ENCODE peak calls at places on chromosomes 11 and 22, in seven cellular contexts. B is M059J, W is T-cell, G is LoVo, S is neural crest cell, Z is occipital lobe, Y is activated gamma-delta T cell. M is an unnamed sample.

GRCh38 chr11:68942090-68942620 is 38.5 kb downstream of the IGHMBP2 start:
- DNase-seq in Y (no peak), S (no peak), G (no peak), W (no peak), B (no peak), Z (no peak), M (no peak)

GRCh38 chr11:8168485-8169257 is at the start of gene RIC3:
- DNase-seq in Z (peak; percentile 56), G (no peak), S (peak; percentile 4), W (peak; percentile 23), B (peak; percentile 1), Y (no peak), M (peak; percentile 24)

GRCh38 chr11:123472236-123472935 is 42.3 kb downstream of the GRAMD1B start:
- DNase-seq in Y (no peak), G (no peak), S (no peak), W (no peak), B (no peak), Z (no peak), M (no peak)

GRCh38 chr11:78646564-78647185 is 72.0 kb upstream of the NARS2 start:
- DNase-seq in Z (no peak), W (peak; percentile 32), G (peak; percentile 65), Y (no peak), S (peak; percentile 48), B (peak; percentile 69), M (no peak)

GRCh38 chr22:42868751-42869251 is 11.7 kb upstream of the ARFGAP3 start:
- DNase-seq in B (peak; percentile 30), W (no peak), S (no peak), G (no peak), Y (no peak), Z (peak; percentile 29), M (peak; percentile 15)

GRCh38 chr11:95378789-95379188 is 147.8 kb upstream of the SESN3 start:
- DNase-seq in W (no peak), Y (no peak), G (no peak), S (no peak), B (no peak), Z (no peak), M (no peak)

GRCh38 chr22:26321469-26321913 is 107.6 kb upstream of the ASPHD2 start:
- DNase-seq in S (no peak), B (peak; percentile 87), Y (no peak), W (no peak), Z (peak; percentile 58), G (no peak), M (no peak)

GRCh38 chr22:50600541-50600940 is at the start of gene MAPK8IP2:
- DNase-seq in G (peak; percentile 36), Y (no peak), B (no peak), W (no peak), S (no peak), Z (no peak), M (no peak)

GRCh38 chr22:42074153-42074750 is at the start of gene PHETA2:
- DNase-seq in W (peak; percentile 29), Y (no peak), Z (no peak), G (peak; percentile 50), B (no peak), S (no peak), M (no peak)

GRCh38 chr11:10375280-10376048 is 70.6 kb downstream of the ADM start:
- DNase-seq in G (no peak), Y (no peak), W (no peak), B (peak; percentile 99), S (no peak), Z (no peak), M (no peak)

GRCh38 chr22:45310331-45311032 is 748 bp downstream of the FAM118A start:
- DNase-seq in B (no peak), Y (no peak), S (no peak), G (no peak), W (no peak), Z (no peak), M (no peak)

GRCh38 chr11:13315517-13316432 is 38.2 kb downstream of the BMAL1 start:
- DNase-seq in W (no peak), Y (no peak), B (peak; percentile 85), G (no peak), Z (no peak), S (no peak), M (no peak)

GRCh38 chr22:39654959-39655579 is 84.5 kb downstream of the CACNA1I start:
- DNase-seq in W (no peak), S (no peak), Z (no peak), G (no peak), B (no peak), Y (no peak), M (no peak)

GRCh38 chr11:75350122-75350742 is 1.2 kb downstream of the ARRB1 start:
- DNase-seq in Z (no peak), S (no peak), G (no peak), W (no peak), B (no peak), Y (no peak), M (no peak)

GRCh38 chr11:44507896-44508440 is 57.5 kb upstream of the CD82 start:
- DNase-seq in Y (no peak), S (no peak), G (no peak), W (no peak), Z (no peak), B (no peak), M (no peak)

GRCh38 chr22:49363526-49364230 is 464.0 kb downstream of the BRD1 start:
- DNase-seq in Z (no peak), G (no peak), B (no peak), S (no peak), Y (no peak), W (no peak), M (no peak)

M was measured in caudate nucleus.